ENCODE peak calls at places on chromosomes 11 and 22, in four cellular contexts. O is K562, N is H1, F is SK-N-SH. D is an unnamed sample.

GRCh38 chr22:36026741-36027140 is 1.9 kb downstream of the RBFOX2 start:
- DNase-seq in O (no peak), F (no peak), N (no peak), D (no peak)

GRCh38 chr11:87300640-87301381 is 263.1 kb downstream of the TMEM135 start:
- DNase-seq in O (peak; percentile 30), N (no peak), F (no peak), D (no peak)

GRCh38 chr11:68933605-68934320 is 30.1 kb downstream of the IGHMBP2 start:
- DNase-seq in O (no peak), N (no peak), F (no peak), D (no peak)

GRCh38 chr22:29820941-29821789 is 16.9 kb downstream of the ASCC2 start:
- DNase-seq in N (no peak), F (peak; percentile 68), O (peak; percentile 95), D (no peak)

GRCh38 chr11:113435190-113435968 is 39.8 kb downstream of the DRD2 start:
- DNase-seq in O (no peak), N (no peak), F (no peak), D (no peak)

GRCh38 chr11:65215441-65216076 is 33.8 kb downstream of the CAPN1 start:
- DNase-seq in N (no peak), F (no peak), O (peak; percentile 24), D (no peak)

GRCh38 chr11:10387209-10388083 is 67.6 kb upstream of the AMPD3 start:
- DNase-seq in N (no peak), O (no peak), F (no peak), D (no peak)

GRCh38 chr11:47355283-47356128 is 3.0 kb upstream of the MYBPC3 start:
- DNase-seq in O (peak; percentile 96), F (peak; percentile 93), N (peak; percentile 95), D (peak; percentile 99)

GRCh38 chr11:10398525-10398924 is 56.5 kb upstream of the AMPD3 start:
- DNase-seq in F (no peak), O (no peak), N (no peak), D (no peak)

GRCh38 chr11:2105536-2105935 is 33.7 kb downstream of the IGF2 start:
- DNase-seq in N (no peak), O (no peak), F (no peak), D (no peak)

GRCh38 chr11:1196516-1197391 is 26.1 kb upstream of the MUC5B start:
- DNase-seq in N (no peak), F (peak; percentile 15), O (no peak), D (peak; percentile 6)

GRCh38 chr11:104772806-104773241 is 125.4 kb downstream of the CASP12 start:
- DNase-seq in F (peak; percentile 19), O (no peak), N (no peak), D (no peak)

GRCh38 chr22:37499006-37499707 is 13.0 kb upstream of the MFNG start:
- DNase-seq in F (no peak), N (no peak), O (no peak), D (no peak)

GRCh38 chr11:96205460-96205809 is 137.6 kb downstream of the MAML2 start:
- DNase-seq in O (no peak), F (no peak), N (no peak), D (no peak)

GRCh38 chr11:47586456-47586855 is at the start of gene FAM180B:
- DNase-seq in F (no peak), N (no peak), O (no peak), D (no peak)

GRCh38 chr11:123653997-123654565 is 343 bp downstream of the SCN3B start:
- DNase-seq in O (peak; percentile 36), N (no peak), F (peak; percentile 81), D (peak; percentile 64)

GRCh38 chr22:38811241-38811640 is 17.3 kb upstream of the DNAL4 start:
- DNase-seq in F (no peak), O (no peak), N (no peak), D (no peak)

GRCh38 chr22:33625959-33626358 is 294.3 kb downstream of the LARGE1 start:
- DNase-seq in O (no peak), N (no peak), F (no peak), D (no peak)

GRCh38 chr11:99418927-99419707 is 398.4 kb downstream of the CNTN5 start:
- DNase-seq in N (no peak), F (no peak), O (no peak), D (no peak)

GRCh38 chr11:110000045-110000502 is 93.1 kb upstream of the ZC3H12C start:
- DNase-seq in O (peak; percentile 48), N (no peak), F (no peak), D (no peak)

GRCh38 chr22:31586137-31586920 is 75.7 kb downstream of the PISD start:
- DNase-seq in O (peak; percentile 32), N (no peak), F (no peak), D (no peak)

GRCh38 chr11:126751242-126751641 is 249.3 kb downstream of the KIRREL3 start:
- DNase-seq in N (no peak), F (no peak), O (no peak), D (no peak)

GRCh38 chr11:62343822-62344609 is 6.8 kb downstream of the ASRGL1 start:
- DNase-seq in N (no peak), O (no peak), F (no peak), D (no peak)

GRCh38 chr11:132050081-132050480 is 679.7 kb downstream of the NTM start:
- DNase-seq in F (no peak), N (no peak), O (no peak), D (no peak)

GRCh38 chr11:108944486-108945178 is 279.8 kb downstream of the DDX10 start:
- DNase-seq in N (no peak), O (no peak), F (no peak), D (no peak)

GRCh38 chr11:109734602-109735001 is 312.6 kb downstream of the C11orf87 start:
- DNase-seq in N (no peak), O (no peak), F (no peak), D (no peak)

GRCh38 chr11:2265396-2265795 is 5.0 kb downstream of the ASCL2 start:
- DNase-seq in O (no peak), F (no peak), N (no peak), D (no peak)

GRCh38 chr11:91164452-91164822 is 941.6 kb upstream of the CHORDC1 start:
- DNase-seq in O (no peak), F (no peak), N (no peak), D (no peak)

GRCh38 chr22:19518568-19519030 is 5.6 kb downstream of the CLDN5 start:
- DNase-seq in N (no peak), O (no peak), F (no peak), D (no peak)

GRCh38 chr11:74321487-74322188 is 10.2 kb upstream of the P4HA3 start:
- DNase-seq in F (peak; percentile 41), N (no peak), O (peak; percentile 59), D (peak; percentile 39)
- TF ChIP-seq TEAD4 in F (no peak), N (no peak), O (no peak), D (no peak)

GRCh38 chr11:78192223-78192719 is 3.6 kb downstream of the USP35 start:
- DNase-seq in N (no peak), O (peak; percentile 68), F (no peak), D (no peak)
- TF ChIP-seq TEAD4 in N (no peak), O (no peak), F (no peak), D (no peak)

GRCh38 chr11:14643697-14644395 is at the start of gene PDE3B:
- DNase-seq in O (peak; percentile 93), F (peak; percentile 94), N (no peak), D (peak; percentile 85)
- TF ChIP-seq TEAD4 in O (no peak), F (no peak), N (no peak), D (peak; percentile 46)

GRCh38 chr11:12598330-12599256 is 75.6 kb upstream of the TEAD1 start:
- DNase-seq in O (peak; percentile 18), N (no peak), F (no peak), D (no peak)

GRCh38 chr11:12603362-12604088 is 70.7 kb upstream of the TEAD1 start:
- DNase-seq in F (no peak), O (peak; percentile 59), N (no peak), D (no peak)

GRCh38 chr11:12602421-12602820 is 71.8 kb upstream of the TEAD1 start:
- DNase-seq in F (no peak), N (no peak), O (peak; percentile 42), D (no peak)

GRCh38 chr11:12600829-12601228 is 73.4 kb upstream of the TEAD1 start:
- DNase-seq in F (no peak), N (no peak), O (no peak), D (no peak)

DNA sequence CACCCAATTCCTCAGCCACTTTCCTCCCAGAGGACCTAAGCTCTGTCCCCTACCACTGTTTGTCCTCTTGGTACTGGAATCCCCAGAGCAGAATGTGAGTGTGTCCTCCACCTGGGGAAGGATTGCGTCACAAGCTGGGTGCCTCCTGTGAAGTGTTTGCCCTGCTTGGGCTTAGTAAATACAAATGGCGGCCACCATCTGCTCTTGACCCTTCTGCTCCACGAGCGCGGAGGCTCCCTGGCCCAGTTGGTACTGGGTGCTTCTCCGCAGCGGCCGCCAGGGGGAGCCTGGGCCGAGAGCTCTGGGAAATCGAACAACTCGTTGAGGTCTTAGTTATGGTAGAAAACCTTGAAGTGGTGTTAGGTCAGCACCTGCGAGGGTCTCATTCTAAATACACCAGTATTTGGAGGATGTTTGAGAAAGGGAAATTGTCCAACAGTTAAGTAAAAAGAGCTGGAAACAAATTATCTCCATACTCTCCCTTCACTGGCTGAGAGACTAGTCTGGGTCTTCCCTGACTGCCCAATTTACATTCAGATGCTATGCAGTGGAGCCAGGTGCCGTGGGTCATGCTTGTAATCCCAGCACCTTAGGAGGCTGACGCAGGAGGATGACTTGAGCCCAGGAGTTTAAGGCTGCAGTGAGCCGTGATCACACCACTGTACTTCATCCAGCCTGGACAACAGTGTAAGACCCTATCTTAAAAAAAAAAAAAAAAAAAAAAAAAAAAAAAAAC is 74.6 kb upstream of the TEAD1 start:
- DNase-seq in O (peak; percentile 80), N (peak; percentile 57), F (no peak), D (peak; percentile 81)
- TF ChIP-seq TEAD4 in O (no peak), N (no peak), F (no peak), D (no peak)

DNA sequence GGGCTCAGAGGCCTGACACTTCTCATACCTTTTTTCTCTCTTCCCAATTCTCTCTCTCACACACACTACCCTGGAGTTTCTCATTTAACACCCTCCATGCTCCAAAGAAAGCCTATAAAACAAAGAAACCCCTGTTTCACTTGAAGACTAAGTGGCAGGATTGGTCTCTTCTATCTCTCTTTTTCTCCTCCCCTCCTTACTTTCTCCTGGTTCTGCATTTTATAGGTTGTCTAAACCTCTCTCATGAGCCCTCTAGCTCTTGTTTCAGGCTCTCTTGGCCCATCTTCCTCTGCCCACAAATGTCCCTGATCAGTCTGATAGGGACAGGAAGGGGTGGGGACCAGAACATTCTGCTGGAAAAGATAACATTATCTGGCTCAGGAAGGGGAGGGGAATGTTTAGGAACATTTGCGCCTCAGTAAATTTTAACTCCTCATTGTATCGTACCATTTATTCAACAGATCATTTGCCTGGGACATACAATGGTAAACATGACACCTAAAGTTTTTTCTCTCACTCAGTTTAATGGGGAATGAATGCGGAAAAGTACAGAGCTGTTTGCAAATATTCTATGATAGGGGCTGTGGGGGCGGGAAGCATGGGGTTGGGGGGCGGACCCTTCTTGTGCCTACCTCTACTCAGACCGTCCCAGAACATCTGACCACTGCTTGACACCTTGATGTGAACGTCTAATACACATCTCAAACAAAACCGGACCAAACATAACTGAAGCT is 10.8 kb downstream of the CRYBA4 start:
- DNase-seq in N (no peak), O (peak; percentile 90), F (peak; percentile 44), D (no peak)
- TF ChIP-seq TEAD4 in N (no peak), O (no peak), F (no peak), D (no peak)

D was measured in WTC11.